ENCODE peak calls at places on chromosomes 3 and 15, in four cellular contexts. Q is endothelial cell, X is HFF-Myc, T is kidney. O is an unnamed sample.
A peak's percentile ranks its signal among the peaks of the same experiment; 100 is the strongest.

GRCh38 chr15:99328673-99329072 is 77.4 kb downstream of the LRRC28 start:
- DNase-seq in X (no peak), T (no peak), Q (no peak), O (no peak)

GRCh38 chr15:44194397-44195150 is 497 bp downstream of the FRMD5 start:
- DNase-seq in T (peak; percentile 78), Q (no peak), X (no peak), O (peak; percentile 17)

GRCh38 chr3:108552267-108553159 is 36.7 kb downstream of the CIP2A start:
- DNase-seq in T (no peak), Q (peak; percentile 17), X (peak; percentile 15), O (no peak)

GRCh38 chr15:25883860-25884259 is 20.7 kb upstream of the ATP10A start:
- DNase-seq in Q (no peak), X (no peak), T (no peak), O (no peak)

GRCh38 chr3:196016485-196016884 is 65.4 kb downstream of the TFRC start:
- DNase-seq in X (peak; percentile 29), T (no peak), Q (no peak), O (no peak)

GRCh38 chr3:141379250-141379872 is 11.1 kb downstream of the ZBTB38 start:
- DNase-seq in Q (no peak), X (no peak), T (no peak), O (no peak)

GRCh38 chr15:33104276-33104675 is 90.2 kb downstream of the FMN1 start:
- DNase-seq in T (no peak), X (peak; percentile 83), Q (no peak), O (no peak)

GRCh38 chr3:176005564-176005963 is 1146.4 kb downstream of the NAALADL2 start:
- DNase-seq in X (no peak), Q (no peak), T (no peak), O (no peak)

GRCh38 chr3:63571682-63572081 is 80.8 kb upstream of the SNTN start:
- DNase-seq in X (no peak), Q (no peak), T (no peak), O (no peak)

GRCh38 chr3:63578858-63579257 is 73.6 kb upstream of the SNTN start:
- DNase-seq in Q (no peak), X (no peak), T (no peak), O (no peak)

GRCh38 chr3:63580151-63580550 is 72.3 kb upstream of the SNTN start:
- DNase-seq in Q (no peak), T (no peak), X (no peak), O (no peak)

GRCh38 chr3:63576826-63577225 is 75.6 kb upstream of the SNTN start:
- DNase-seq in Q (no peak), X (no peak), T (no peak), O (no peak)
- TF ChIP-seq CTCF in Q (no peak), X (no peak), T (no peak), O (no peak)

GRCh38 chr15:78868366-78868765 is 4.3 kb upstream of the MORF4L1 start:
- DNase-seq in X (no peak), T (no peak), Q (no peak), O (no peak)

GRCh38 chr15:78875107-78875914 is 2.6 kb downstream of the MORF4L1 start:
- DNase-seq in X (no peak), T (no peak), Q (no peak), O (no peak)

GRCh38 chr15:78872155-78872971 is at the start of gene MORF4L1:
- DNase-seq in X (peak; percentile 66), T (peak; percentile 99), Q (peak; percentile 98), O (peak; percentile 96)

GRCh38 chr15:78873796-78874761 is 1.4 kb downstream of the MORF4L1 start:
- DNase-seq in T (no peak), Q (no peak), X (no peak), O (peak; percentile 33)

DNA sequence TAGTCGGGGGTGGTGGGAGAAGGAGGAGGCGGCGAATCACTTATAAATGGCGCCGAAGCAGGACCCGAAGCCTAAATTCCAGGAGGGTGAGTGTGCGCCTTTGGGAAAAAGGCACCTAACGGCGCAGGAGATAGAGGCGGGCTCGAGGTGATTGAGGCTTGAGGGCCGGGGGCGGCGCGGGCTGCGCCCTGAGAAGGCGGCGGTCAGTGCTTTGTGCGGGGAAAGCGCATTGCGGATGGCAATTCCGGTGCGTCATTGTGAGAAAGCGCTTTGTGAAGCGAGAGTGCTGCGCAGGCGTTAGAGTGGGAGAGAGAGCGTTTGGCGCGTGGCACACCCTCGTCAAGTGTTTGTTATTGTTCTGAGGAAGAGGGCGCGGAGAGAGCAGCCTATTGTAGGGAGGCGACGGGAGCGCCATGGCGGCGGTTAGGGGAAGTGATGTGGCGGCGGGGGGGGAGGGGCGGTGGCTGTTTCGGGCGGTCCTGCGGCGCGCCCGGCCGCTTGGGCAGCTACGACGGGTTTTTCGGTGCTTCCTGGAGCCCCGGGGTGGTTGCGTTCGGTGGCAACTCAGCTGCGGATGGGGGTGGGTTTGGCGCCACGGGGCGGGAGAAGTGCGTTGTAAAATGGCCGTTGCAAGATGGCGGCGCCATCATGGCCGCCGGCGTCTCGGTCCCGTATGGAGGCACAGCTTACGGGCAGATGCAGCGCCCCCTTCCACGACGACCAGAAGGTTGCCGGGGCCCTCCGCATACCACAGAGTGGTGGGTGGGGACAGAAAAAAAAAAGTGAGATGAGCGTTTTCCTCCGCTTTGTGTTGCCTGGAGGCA is 494 bp downstream of the MORF4L1 start:
- DNase-seq in Q (peak; percentile 88), X (peak; percentile 81), T (peak; percentile 94), O (peak; percentile 83)
- TF ChIP-seq CTCF in Q (no peak), X (peak; percentile 51), T (peak; percentile 23), O (peak; percentile 33)

GRCh38 chr3:53426918-53427317 is 67.5 kb upstream of the CACNA1D start:
- DNase-seq in X (no peak), T (no peak), Q (peak; percentile 8), O (no peak)
- TF ChIP-seq CTCF in X (no peak), T (peak; percentile 22), Q (peak; percentile 16), O (no peak)

GRCh38 chr15:78301326-78301725 is 1.9 kb upstream of the SKIC8 start:
- DNase-seq in Q (no peak), T (no peak), X (no peak), O (no peak)

GRCh38 chr15:78299302-78300102 is at the start of gene SKIC8:
- DNase-seq in T (peak; percentile 97), Q (peak; percentile 93), X (peak; percentile 58), O (peak; percentile 89)

GRCh38 chr15:78302579-78302978 is 3.2 kb upstream of the SKIC8 start:
- DNase-seq in T (no peak), X (peak; percentile 84), Q (no peak), O (no peak)

GRCh38 chr15:78301813-78302212 is 2.4 kb upstream of the SKIC8 start:
- DNase-seq in T (no peak), X (no peak), Q (no peak), O (no peak)

DNA sequence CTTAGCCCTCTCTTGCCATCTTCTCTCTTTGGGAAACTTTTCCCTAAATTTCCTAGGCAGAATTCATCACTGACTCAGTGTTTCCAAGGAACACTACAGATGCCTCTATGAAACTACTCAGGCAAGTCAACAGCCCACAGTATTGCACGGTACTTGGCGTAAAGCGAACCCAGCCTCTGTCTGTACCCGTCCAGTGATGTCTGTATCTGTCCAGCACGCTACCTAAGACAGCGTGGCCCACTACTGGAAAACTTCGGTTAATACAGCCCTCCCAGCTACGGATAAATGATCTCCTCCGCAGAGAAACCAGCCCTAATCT is 467 bp downstream of the SKIC8 start:
- DNase-seq in X (no peak), T (no peak), Q (no peak), O (no peak)
- TF ChIP-seq CTCF in X (no peak), T (no peak), Q (no peak), O (no peak)

DNA sequence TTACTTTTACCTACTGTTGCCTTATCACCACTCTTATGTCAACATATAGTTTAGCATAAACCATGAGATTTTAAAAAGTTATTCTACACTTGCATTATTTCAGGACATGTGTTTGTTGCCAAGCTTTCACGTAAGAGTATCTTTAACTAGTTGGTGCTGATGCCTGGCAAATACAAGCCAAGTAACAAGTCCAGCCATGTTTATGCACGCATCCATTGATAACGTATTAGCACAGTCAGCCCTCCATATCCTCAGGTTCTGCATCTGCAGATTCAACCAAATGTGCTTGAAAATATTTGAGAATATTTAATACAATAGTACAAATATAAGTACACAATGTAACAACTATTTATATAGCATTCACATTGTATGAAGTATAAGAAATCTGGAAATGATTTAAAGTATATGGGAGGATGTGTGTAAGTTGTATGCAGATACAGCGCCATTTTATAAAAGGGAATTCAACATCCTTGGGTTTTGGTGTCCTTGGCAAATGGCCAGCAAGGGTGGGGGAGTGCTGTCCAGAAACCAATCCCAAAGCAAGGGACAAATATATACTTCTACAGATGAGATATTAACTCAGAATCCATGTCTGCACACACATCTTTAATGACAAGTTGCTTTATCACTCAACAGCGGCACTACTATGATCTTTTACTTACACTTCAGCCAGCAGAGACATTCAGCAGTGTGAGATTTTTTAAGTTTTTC is 8.7 kb upstream of the SETD5 start:
- DNase-seq in T (no peak), X (no peak), Q (no peak), O (no peak)
- TF ChIP-seq CTCF in T (no peak), X (no peak), Q (no peak), O (no peak)

GRCh38 chr15:40336129-40337122 is 4.3 kb downstream of the CCDC9B start:
- DNase-seq in X (no peak), T (peak; percentile 70), Q (peak; percentile 43), O (no peak)
- TF ChIP-seq CTCF in X (peak; percentile 7), T (no peak), Q (no peak), O (no peak)

GRCh38 chr15:65028921-65029735 is at the start of gene MTFMT:
- DNase-seq in T (peak; percentile 96), X (no peak), Q (peak; percentile 89), O (peak; percentile 87)
- TF ChIP-seq CTCF in T (no peak), X (no peak), Q (no peak), O (no peak)

DNA sequence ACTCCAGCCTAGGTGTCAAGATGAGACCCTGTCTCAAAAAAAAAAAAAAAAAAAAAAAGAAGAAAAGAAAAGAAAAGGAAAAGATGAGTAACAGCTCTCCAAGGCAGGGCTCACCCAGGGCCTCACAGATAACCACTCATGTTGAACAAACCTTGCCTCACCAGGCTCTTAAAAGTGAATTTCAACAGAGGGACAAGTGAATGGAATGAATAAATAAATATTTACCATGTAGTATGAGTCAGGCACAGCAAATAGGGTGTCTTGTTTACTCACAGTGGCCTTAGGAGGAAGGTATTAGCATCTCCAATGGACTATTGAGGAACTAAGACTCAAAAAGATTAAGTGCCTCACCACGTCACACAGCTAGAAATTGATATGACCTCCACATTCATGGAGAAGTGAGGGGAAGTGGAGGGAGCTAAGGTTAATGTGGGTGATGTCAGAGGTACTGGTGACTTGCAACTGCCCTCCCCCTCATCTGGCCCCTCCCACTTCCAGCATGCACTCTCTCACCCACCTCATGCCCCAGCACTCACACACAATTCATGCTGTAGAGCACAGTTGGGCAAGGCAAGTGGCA is 255.5 kb downstream of the UACA start:
- DNase-seq in T (no peak), Q (no peak), X (no peak), O (no peak)
- TF ChIP-seq CTCF in T (no peak), Q (no peak), X (no peak), O (no peak)